ENCODE peak calls at places on chromosome 5, in four cellular contexts. M is OCI-LY7, R is cardiac muscle cell, E is ovary. H is an unnamed sample. For H3K4me1, the result is how much of the 10 kb centered on the place peaks cover.

GRCh38 chr5:134577796-134578577 is 52.5 kb downstream of the JADE2 start:
- DNase-seq in M (peak), R (peak), E (peak), H (peak)

GRCh38 chr5:158514353-158514960 is 585.3 kb downstream of the EBF1 start:
- DNase-seq in M (no peak), R (peak), E (no peak), H (no peak)

GRCh38 chr5:44891116-44891515 is 82.4 kb downstream of the MRPS30 start:
- DNase-seq in M (no peak), R (no peak), E (no peak), H (no peak)

GRCh38 chr5:149471406-149472183 is 79.6 kb downstream of the CSNK1A1 start:
- DNase-seq in M (no peak), R (peak), E (no peak), H (no peak)

GRCh38 chr5:159319363-159319762 is 10.9 kb downstream of the IL12B start:
- DNase-seq in M (no peak), R (no peak), E (no peak), H (no peak)

GRCh38 chr5:73384861-73385260 is 63.7 kb downstream of the FOXD1 start:
- DNase-seq in M (no peak), R (no peak), E (no peak), H (no peak)

GRCh38 chr5:84628918-84629317 is 244.2 kb upstream of the EDIL3 start:
- DNase-seq in M (no peak), R (no peak), E (no peak), H (no peak)

GRCh38 chr5:9222054-9222738 is 323.7 kb downstream of the SEMA5A start:
- DNase-seq in M (no peak), R (no peak), E (no peak), H (no peak)

GRCh38 chr5:167029488-167029887 is 1262.0 kb upstream of the WWC1 start:
- DNase-seq in M (no peak), R (no peak), E (no peak), H (no peak)

GRCh38 chr5:41883940-41884339 is 13.7 kb upstream of the OXCT1 start:
- DNase-seq in M (no peak), R (no peak), E (no peak), H (no peak)

GRCh38 chr5:78008356-78008967 is 232.3 kb upstream of the TBCA start:
- DNase-seq in M (peak), R (peak), E (no peak), H (no peak)

GRCh38 chr5:162852145-162852544 is 585.2 kb upstream of the CCNG1 start:
- DNase-seq in M (no peak), R (no peak), E (no peak), H (no peak)

GRCh38 chr5:30194595-30194994 is 998.9 kb upstream of the CDH6 start:
- DNase-seq in M (no peak), R (no peak), E (no peak), H (no peak)

GRCh38 chr5:151295801-151296477 is 7.6 kb downstream of the SLC36A3 start:
- DNase-seq in M (no peak), R (peak), E (no peak), H (no peak)

GRCh38 chr5:151742870-151743294 is 15.5 kb downstream of the ATOX1 start:
- DNase-seq in M (no peak), R (peak), E (peak), H (peak)

GRCh38 chr5:119217183-119217582 is 138.6 kb upstream of the TNFAIP8 start:
- DNase-seq in M (no peak), R (no peak), E (no peak), H (no peak)

GRCh38 chr5:132136906-132137305 is 63.3 kb downstream of the CSF2 start:
- DNase-seq in M (no peak), R (peak), E (no peak), H (no peak)

GRCh38 chr5:89338935-89339334 is 456.0 kb upstream of the MEF2C start:
- DNase-seq in M (no peak), R (peak), E (no peak), H (no peak)

GRCh38 chr5:78576376-78576775 is 72.2 kb downstream of the LHFPL2 start:
- DNase-seq in M (no peak), R (no peak), E (no peak), H (no peak)

GRCh38 chr5:140261403-140262171 is 41.3 kb downstream of the PFDN1 start:
- DNase-seq in M (no peak), R (peak), E (peak), H (peak)

GRCh38 chr5:94870496-94871214 is 252.2 kb downstream of the SLF1 start:
- DNase-seq in M (no peak), R (no peak), E (no peak), H (no peak)

GRCh38 chr5:61790678-61791077 is 458.6 kb downstream of the ZSWIM6 start:
- DNase-seq in M (no peak), R (no peak), E (no peak), H (no peak)

GRCh38 chr5:91670565-91670964 is 287.4 kb upstream of the ARRDC3 start:
- DNase-seq in M (no peak), R (no peak), E (no peak), H (no peak)

GRCh38 chr5:143986567-143987242 is 174.7 kb downstream of the HMHB1 start:
- DNase-seq in M (no peak), R (peak), E (no peak), H (no peak)

GRCh38 chr5:112548246-112548982 is 129.3 kb upstream of the EPB41L4A start:
- DNase-seq in M (no peak), R (peak), E (no peak), H (no peak)

GRCh38 chr5:148956632-148957385 is 106.1 kb downstream of the SH3TC2 start:
- DNase-seq in M (no peak), R (no peak), E (no peak), H (no peak)

GRCh38 chr5:116953251-116953934 is 378.8 kb upstream of the SEMA6A start:
- DNase-seq in M (no peak), R (no peak), E (no peak), H (no peak)

GRCh38 chr5:71454913-71455312 is 538 bp upstream of the BDP1 start:
- DNase-seq in M (no peak), R (no peak), E (no peak), H (peak)
- H3K27ac ChIP-seq in M (no peak), R (peak), E (no peak), H (no peak)

GRCh38 chr5:68230285-68230684 is 14.7 kb downstream of the PIK3R1 start:
- DNase-seq in M (no peak), R (no peak), E (no peak), H (no peak)
- H3K4me1 ChIP-seq in M (under half), R (under half), E (under half), H (under half)

GRCh38 chr5:161256957-161257356 is 289.6 kb downstream of the GABRB2 start:
- DNase-seq in M (no peak), R (no peak), E (no peak), H (no peak)

GRCh38 chr5:161261693-161262323 is 284.7 kb downstream of the GABRB2 start:
- DNase-seq in M (no peak), R (no peak), E (no peak), H (no peak)

GRCh38 chr5:161263186-161263585 is 283.3 kb downstream of the GABRB2 start:
- DNase-seq in M (no peak), R (no peak), E (no peak), H (no peak)

GRCh38 chr5:161258438-161258837 is 288.1 kb downstream of the GABRB2 start:
- DNase-seq in M (no peak), R (no peak), E (no peak), H (no peak)
- H3K27ac ChIP-seq in M (no peak), R (no peak), E (no peak), H (no peak)

GRCh38 chr5:60010328-60010727 is 116.8 kb upstream of the PDE4D start:
- DNase-seq in M (peak), R (no peak), E (no peak), H (no peak)

DNA sequence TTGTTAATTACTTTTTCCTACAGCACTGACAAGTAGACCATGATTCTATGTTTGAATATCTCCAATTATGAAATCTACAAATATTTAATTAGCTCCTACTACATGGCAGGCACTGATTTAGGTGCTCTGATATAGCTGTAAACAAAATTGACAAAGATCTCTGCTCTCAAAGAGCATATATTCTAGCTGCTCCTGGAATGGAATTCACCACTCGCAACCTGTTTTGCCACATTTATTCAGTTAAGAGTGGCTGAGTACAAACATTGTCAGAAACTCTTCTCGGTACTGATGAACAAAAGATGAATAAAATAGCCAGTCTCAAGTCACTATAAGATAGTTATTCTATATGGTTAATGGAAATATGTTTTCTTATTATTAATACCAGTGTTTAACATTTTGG is 114.2 kb upstream of the PDE4D start:
- DNase-seq in M (no peak), R (no peak), E (no peak), H (no peak)
- H3K4me1 ChIP-seq in M (under half), R (under half), E (under half), H (under half)

DNA sequence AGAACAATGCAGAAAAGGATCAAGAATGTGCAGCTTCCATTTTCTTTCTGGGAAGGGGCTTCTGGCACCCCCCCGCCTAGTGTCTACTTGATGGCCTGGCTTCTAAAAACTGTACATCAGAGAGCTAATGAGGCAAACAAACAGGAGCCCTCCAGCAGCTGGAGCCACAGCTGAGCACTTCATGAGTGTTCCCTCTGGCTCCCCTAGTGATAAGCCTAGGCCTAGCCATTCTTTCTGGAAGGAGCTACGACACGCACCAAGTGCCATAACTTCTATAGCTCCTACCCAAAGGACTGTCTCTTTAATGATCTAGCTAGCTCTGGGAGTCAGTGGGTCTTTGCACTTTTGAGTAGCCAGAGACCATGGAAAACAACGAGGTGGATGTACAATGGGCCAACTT is 66.1 kb downstream of the DNAH5 start:
- DNase-seq in M (no peak), R (no peak), E (no peak), H (no peak)
- H3K27ac ChIP-seq in M (no peak), R (no peak), E (no peak), H (no peak)

H was measured in right cardiac atrium.